ENCODE peak calls at places on chromosomes 7 and 10, in nine cellular contexts. R, L, K, S, Z, X, H, G and A are unnamed samples.

GRCh38 chr10:124225468-124226270 is 132.3 kb upstream of the CHST15 start:
- DNase-seq in R (no peak), L (no peak), K (no peak), S (peak), Z (no peak), X (no peak), H (no peak), G (no peak), A (no peak)

GRCh38 chr10:91813251-91813650 is 15.0 kb downstream of the TNKS2 start:
- DNase-seq in R (no peak), L (no peak), K (no peak), S (no peak), Z (no peak), X (no peak), H (no peak), G (no peak), A (no peak)

GRCh38 chr7:21542891-21543527 is at the start of gene DNAH11:
- DNase-seq in R (peak), L (peak), K (no peak), S (no peak), Z (no peak), X (no peak), H (peak), G (no peak), A (peak)

GRCh38 chr7:5528071-5528814 is 104.6 kb upstream of the TNRC18 start:
- DNase-seq in R (no peak), L (no peak), K (peak), S (peak), Z (peak), X (no peak), H (peak), G (no peak), A (peak)

GRCh38 chr10:558891-559766 is 130.3 kb downstream of the DIP2C start:
- DNase-seq in R (no peak), L (no peak), K (no peak), S (no peak), Z (no peak), X (no peak), H (no peak), G (no peak), A (no peak)

GRCh38 chr10:13056461-13057077 is 43.4 kb upstream of the OPTN start:
- DNase-seq in R (no peak), L (peak), K (no peak), S (no peak), Z (peak), X (no peak), H (no peak), G (no peak), A (no peak)

GRCh38 chr7:116032886-116033285 is 2.3 kb upstream of the TFEC start:
- DNase-seq in R (no peak), L (no peak), K (no peak), S (no peak), Z (no peak), X (no peak), H (no peak), G (no peak), A (no peak)

GRCh38 chr7:105613611-105614330 is 32.5 kb upstream of the EFCAB10 start:
- DNase-seq in R (no peak), L (no peak), K (no peak), S (no peak), Z (no peak), X (no peak), H (no peak), G (no peak), A (no peak)

GRCh38 chr7:1022801-1023465 is 21.4 kb upstream of the GPR146 start:
- DNase-seq in R (peak), L (no peak), K (no peak), S (no peak), Z (no peak), X (no peak), H (peak), G (no peak), A (peak)

GRCh38 chr7:95632609-95633008 is 36.3 kb upstream of the PDK4 start:
- DNase-seq in R (no peak), L (no peak), K (peak), S (no peak), Z (peak), X (no peak), H (no peak), G (no peak), A (no peak)

GRCh38 chr10:91514684-91515253 is 104.6 kb downstream of the HECTD2 start:
- DNase-seq in R (no peak), L (no peak), K (no peak), S (no peak), Z (no peak), X (no peak), H (no peak), G (no peak), A (no peak)

GRCh38 chr7:90459888-90460287 is 9.6 kb upstream of the PTTG1IP2 start:
- DNase-seq in R (no peak), L (no peak), K (no peak), S (no peak), Z (no peak), X (no peak), H (no peak), G (no peak), A (no peak)

GRCh38 chr7:111025013-111025412 is 65.9 kb upstream of the LRRN3 start:
- DNase-seq in R (no peak), L (no peak), K (no peak), S (peak), Z (no peak), X (no peak), H (no peak), G (no peak), A (no peak)

GRCh38 chr7:2873686-2874551 is 29.8 kb upstream of the GNA12 start:
- DNase-seq in R (no peak), L (peak), K (no peak), S (peak), Z (peak), X (peak), H (no peak), G (peak), A (no peak)

GRCh38 chr7:122219253-122219865 is 75.3 kb upstream of the AASS start:
- DNase-seq in R (no peak), L (peak), K (no peak), S (no peak), Z (peak), X (peak), H (no peak), G (no peak), A (no peak)

GRCh38 chr10:69685802-69686585 is 55.9 kb downstream of the FAM241B start:
- DNase-seq in R (no peak), L (peak), K (peak), S (no peak), Z (no peak), X (no peak), H (no peak), G (peak), A (no peak)

GRCh38 chr10:60138842-60139241 is 232.5 kb upstream of the CCDC6 start:
- DNase-seq in R (no peak), L (no peak), K (no peak), S (no peak), Z (no peak), X (no peak), H (no peak), G (no peak), A (no peak)

GRCh38 chr10:60139290-60139689 is 232.9 kb upstream of the CCDC6 start:
- DNase-seq in R (no peak), L (no peak), K (no peak), S (no peak), Z (no peak), X (no peak), H (no peak), G (no peak), A (no peak)

GRCh38 chr10:60135020-60135419 is 228.7 kb upstream of the CCDC6 start:
- DNase-seq in R (no peak), L (no peak), K (no peak), S (no peak), Z (no peak), X (no peak), H (no peak), G (no peak), A (no peak)

GRCh38 chr10:60138026-60138425 is 231.7 kb upstream of the CCDC6 start:
- DNase-seq in R (no peak), L (no peak), K (no peak), S (no peak), Z (no peak), X (no peak), H (no peak), G (no peak), A (no peak)

GRCh38 chr10:60137292-60137992 is 231.1 kb upstream of the CCDC6 start:
- DNase-seq in R (no peak), L (peak), K (no peak), S (no peak), Z (no peak), X (no peak), H (no peak), G (no peak), A (no peak)
- H3K4me3 ChIP-seq in R (no peak), L (no peak), K (no peak), S (no peak), Z (no peak), X (no peak), H (no peak), G (no peak), A (no peak)

GRCh38 chr10:75845538-75845937 is 414.1 kb downstream of the LRMDA start:
- DNase-seq in R (no peak), L (no peak), K (no peak), S (no peak), Z (no peak), X (no peak), H (no peak), G (no peak), A (no peak)
- TF ChIP-seq CTCF in R (no peak), L (no peak), K (no peak), S (no peak), Z (no peak), X (no peak), H (no peak), G (no peak), A (no peak)

GRCh38 chr10:71638577-71639411 is 80.8 kb downstream of the C10orf105 start:
- DNase-seq in R (peak), L (no peak), K (no peak), S (no peak), Z (no peak), X (no peak), H (peak), G (no peak), A (no peak)
- H3K4me3 ChIP-seq in R (peak), L (no peak), K (no peak), S (no peak), Z (no peak), X (no peak), H (no peak), G (no peak), A (no peak)

GRCh38 chr10:71548494-71548846 is 151.8 kb downstream of the CDH23 start:
- DNase-seq in R (no peak), L (no peak), K (no peak), S (peak), Z (no peak), X (no peak), H (no peak), G (no peak), A (no peak)
- TF ChIP-seq CTCF in R (peak), L (peak), K (no peak), S (peak), Z (peak), X (peak), H (peak), G (peak), A (peak)

DNA sequence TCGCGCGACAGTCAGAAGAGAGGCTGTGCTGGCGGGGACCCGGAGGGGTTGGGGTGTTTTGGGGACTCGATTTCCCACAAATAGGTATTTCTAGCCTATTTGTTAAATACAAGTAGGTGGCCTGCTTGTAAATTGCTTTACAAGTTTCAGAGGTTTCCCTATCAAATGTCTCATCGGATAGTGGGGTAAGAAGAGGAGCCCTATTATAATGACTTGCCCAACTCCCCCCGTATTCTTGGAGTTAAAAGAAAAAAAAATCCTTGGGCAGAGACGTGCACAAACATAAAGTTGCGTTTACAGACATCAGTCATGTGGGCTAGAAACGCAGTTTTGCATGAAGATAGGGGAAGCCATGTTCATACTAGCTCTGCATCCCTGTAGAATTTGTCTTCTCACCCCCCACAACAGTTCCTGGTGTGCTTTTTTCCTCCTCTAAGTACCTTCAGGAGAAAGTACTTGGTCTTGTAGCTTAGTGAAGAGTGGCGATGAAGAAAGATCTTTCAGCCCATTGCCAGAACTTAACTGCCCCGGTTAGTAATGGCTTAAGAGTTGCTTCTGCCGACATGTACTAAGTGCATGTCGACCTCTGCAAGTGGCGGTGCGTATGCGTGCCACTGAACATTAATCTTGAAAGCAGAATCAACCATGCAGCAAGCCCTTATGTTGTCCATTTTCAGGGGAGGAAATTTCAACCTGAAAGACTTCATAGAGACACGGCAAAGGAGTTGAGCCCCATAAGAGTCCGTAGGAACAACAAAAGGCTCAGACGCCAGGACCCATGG is 832 bp upstream of the TIAL1 start:
- DNase-seq in R (no peak), L (no peak), K (no peak), S (no peak), Z (no peak), X (no peak), H (no peak), G (no peak), A (peak)
- H3K4me3 ChIP-seq in R (peak), L (peak), K (peak), S (peak), Z (peak), X (peak), H (peak), G (peak), A (peak)

GRCh38 chr10:97853006-97853405 is 3.4 kb downstream of the GOLGA7B start:
- DNase-seq in R (no peak), L (no peak), K (no peak), S (no peak), Z (no peak), X (no peak), H (no peak), G (no peak), A (no peak)
- TF ChIP-seq CTCF in R (no peak), L (no peak), K (no peak), S (no peak), Z (no peak), X (no peak), H (no peak), G (no peak), A (no peak)

GRCh38 chr7:24717694-24718320 is 39.5 kb downstream of the GSDME start:
- DNase-seq in R (peak), L (no peak), K (no peak), S (peak), Z (no peak), X (no peak), H (no peak), G (no peak), A (no peak)
- H3K4me3 ChIP-seq in R (no peak), L (no peak), K (no peak), S (no peak), Z (no peak), X (no peak), H (no peak), G (no peak), A (peak)

GRCh38 chr10:88377510-88377909 is 205.6 kb downstream of the RNLS start:
- DNase-seq in R (no peak), L (no peak), K (no peak), S (no peak), Z (no peak), X (no peak), H (no peak), G (no peak), A (no peak)
- TF ChIP-seq CTCF in R (no peak), L (no peak), K (no peak), S (no peak), Z (no peak), X (no peak), H (no peak), G (no peak), A (no peak)

DNA sequence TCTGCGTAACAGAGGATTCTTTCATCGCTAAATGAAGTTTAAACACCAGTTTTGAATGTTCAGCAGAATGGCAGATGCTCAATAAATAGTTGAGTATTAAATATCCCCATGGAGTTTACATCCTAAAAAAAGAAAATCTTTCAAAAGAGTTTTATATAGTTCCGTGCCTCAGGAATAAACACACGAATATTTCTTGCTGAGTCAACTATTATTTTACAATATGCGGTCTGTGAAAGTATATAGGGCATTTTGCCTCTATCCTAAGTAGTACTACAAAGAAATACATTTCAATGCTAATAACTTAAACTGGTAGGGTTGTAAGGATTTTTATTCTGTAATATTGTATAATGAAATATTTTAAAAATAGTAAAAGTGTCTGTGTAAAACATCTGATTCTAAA is 1.3 kb downstream of the DBF4 start:
- DNase-seq in R (no peak), L (no peak), K (no peak), S (no peak), Z (peak), X (no peak), H (no peak), G (no peak), A (no peak)
- H3K4me3 ChIP-seq in R (peak), L (peak), K (peak), S (peak), Z (peak), X (peak), H (peak), G (peak), A (peak)

DNA sequence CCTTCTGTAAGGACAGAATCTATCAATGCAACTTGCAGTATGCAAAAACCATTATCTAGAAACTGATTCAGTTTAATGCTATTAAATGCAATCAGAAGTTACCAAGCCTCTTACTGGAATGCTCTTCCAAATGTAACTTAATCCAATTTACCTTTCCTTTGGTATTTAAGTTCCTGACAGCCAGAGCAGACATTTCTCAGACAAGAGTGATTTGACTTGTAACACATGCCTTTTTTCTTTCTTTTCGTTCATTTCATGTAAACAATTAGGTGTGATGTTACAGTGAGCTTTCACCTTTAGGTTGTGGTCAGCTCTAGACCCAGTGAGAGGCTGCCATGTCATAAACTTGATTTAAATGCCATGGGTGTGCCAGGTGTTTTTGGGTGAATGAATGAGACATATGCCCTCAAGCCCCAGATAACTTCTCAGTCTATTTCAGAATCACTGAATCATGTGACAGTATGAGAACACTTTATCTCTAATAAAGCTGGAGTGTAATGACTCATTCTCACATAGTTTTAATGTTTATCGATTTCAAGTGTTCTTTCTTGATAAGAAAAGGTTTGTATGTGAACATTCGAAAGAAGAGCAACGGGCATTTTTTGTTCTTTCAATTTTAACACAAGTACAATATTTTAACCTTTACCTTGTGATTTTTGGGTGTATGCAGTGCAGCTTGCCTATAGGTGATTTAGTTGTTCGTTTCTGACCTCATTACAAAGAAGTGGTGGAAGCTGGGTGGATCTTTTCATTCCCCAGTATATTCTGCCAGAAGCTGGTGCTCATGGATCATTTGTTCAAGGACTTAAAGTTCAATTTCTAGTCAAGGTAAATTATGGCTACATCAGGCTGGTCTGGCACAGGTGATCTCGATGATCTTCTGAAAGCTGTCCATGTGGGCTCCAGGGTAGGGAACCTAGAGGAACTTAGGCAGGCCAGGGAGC is 61.5 kb downstream of the CHN2 start:
- DNase-seq in R (no peak), L (peak), K (no peak), S (no peak), Z (peak), X (no peak), H (no peak), G (no peak), A (no peak)
- TF ChIP-seq CTCF in R (no peak), L (no peak), K (no peak), S (no peak), Z (no peak), X (no peak), H (no peak), G (no peak), A (no peak)